ENCODE peak calls at places on chromosomes 3 and 15, in nine cellular contexts. O, U, B, J, X, W, K, D and V are unnamed samples.

GRCh38 chr3:125072749-125073404 is 17.1 kb upstream of the HEG1 start:
- DNase-seq in J (no peak), O (no peak), W (no peak), X (no peak), D (no peak), B (no peak), K (no peak), U (no peak), V (no peak)

GRCh38 chr3:127753898-127754410 is 68.4 kb downstream of the MGLL start:
- DNase-seq in U (no peak), O (no peak), W (no peak), K (no peak), J (no peak), X (no peak), D (no peak), B (no peak), V (no peak)

GRCh38 chr15:38683382-38684242 is 119.0 kb upstream of the RASGRP1 start:
- DNase-seq in X (peak), J (no peak), U (peak), K (peak), W (peak), D (no peak), O (peak), B (peak), V (no peak)

GRCh38 chr3:32428092-32429068 is 36.7 kb downstream of the CMTM7 start:
- DNase-seq in W (no peak), K (no peak), O (no peak), X (no peak), U (no peak), J (no peak), B (no peak), D (no peak), V (no peak)

GRCh38 chr3:57169872-57170623 is 4.9 kb upstream of the IL17RD start:
- DNase-seq in J (no peak), W (peak), X (peak), B (peak), D (peak), K (peak), U (peak), O (peak), V (no peak)

GRCh38 chr3:126361211-126361610 is 4.0 kb upstream of the KLF15 start:
- DNase-seq in D (no peak), W (no peak), O (no peak), K (no peak), J (no peak), X (no peak), U (no peak), B (peak), V (no peak)

GRCh38 chr3:38651153-38651789 is 1.8 kb upstream of the SCN5A start:
- DNase-seq in O (peak), K (peak), U (peak), J (peak), B (peak), W (peak), X (peak), D (no peak), V (peak)

GRCh38 chr15:99324082-99324620 is 72.9 kb downstream of the LRRC28 start:
- DNase-seq in B (no peak), X (no peak), K (peak), O (no peak), U (peak), W (peak), D (no peak), J (peak), V (no peak)

GRCh38 chr3:32371466-32372212 is 20.0 kb upstream of the CMTM7 start:
- DNase-seq in J (no peak), U (no peak), O (no peak), K (no peak), X (no peak), B (no peak), W (no peak), D (no peak), V (no peak)

GRCh38 chr3:51977449-51978142 is 2.7 kb downstream of the ABHD14A start:
- DNase-seq in B (no peak), D (no peak), W (no peak), O (no peak), K (no peak), X (no peak), U (no peak), J (no peak), V (no peak)

GRCh38 chr3:71210257-71211002 is 373.1 kb downstream of the FOXP1 start:
- DNase-seq in B (peak), O (peak), X (no peak), D (no peak), U (no peak), J (no peak), K (peak), W (no peak), V (no peak)

GRCh38 chr3:130896101-130896500 is 2.2 kb downstream of the ATP2C1 start:
- DNase-seq in W (no peak), O (no peak), J (no peak), X (no peak), U (peak), D (no peak), B (no peak), K (no peak), V (no peak)

GRCh38 chr3:184160456-184160855 is 5.3 kb downstream of the DVL3 start:
- DNase-seq in J (no peak), X (no peak), W (no peak), K (peak), O (no peak), B (no peak), D (no peak), U (no peak), V (no peak)

GRCh38 chr3:42533161-42533897 is 30.9 kb downstream of the VIPR1 start:
- DNase-seq in J (no peak), K (no peak), O (no peak), B (no peak), X (no peak), D (no peak), W (no peak), U (no peak), V (no peak)

GRCh38 chr3:126481808-126482502 is 6.3 kb upstream of the ZXDC start:
- DNase-seq in U (no peak), O (no peak), K (peak), B (no peak), D (no peak), W (no peak), X (no peak), J (no peak), V (no peak)

GRCh38 chr3:182105875-182106274 is 394.1 kb downstream of the SOX2 start:
- DNase-seq in W (peak), B (no peak), D (no peak), K (no peak), U (peak), J (no peak), O (no peak), X (no peak), V (no peak)

GRCh38 chr3:57972421-57973111 is 35.7 kb upstream of the FLNB start:
- DNase-seq in W (no peak), B (no peak), U (no peak), J (no peak), X (no peak), O (no peak), D (no peak), K (no peak), V (no peak)

GRCh38 chr3:192812736-192813383 is 85.5 kb upstream of the FGF12 start:
- DNase-seq in X (no peak), D (peak), K (peak), W (peak), U (peak), B (no peak), O (peak), J (peak), V (peak)